ENCODE peak calls at places on chromosomes 11 and 22, in nine cellular contexts. F, Z, A, S, D, T, P, G and Y are unnamed samples. For H3K4me1, H3K9me3 and H3K36me3, the result is how much of the 10 kb centered on the place peaks cover.

GRCh38 chr11:119056397-119056999 is 507 bp downstream of the HYOU1 start:
- DNase-seq in F (peak), Z (peak), A (peak), S (peak), D (peak), T (peak), P (peak), G (peak), Y (peak)

GRCh38 chr22:22565991-22566390 is 6.9 kb upstream of the PRAME start:
- DNase-seq in F (no peak), Z (no peak), A (no peak), S (no peak), D (no peak), T (no peak), P (no peak), G (no peak), Y (no peak)

GRCh38 chr11:4551346-4551979 is 6.5 kb downstream of the OR52M1 start:
- DNase-seq in F (no peak), Z (no peak), A (no peak), S (no peak), D (peak), T (no peak), P (no peak), G (no peak), Y (no peak)

GRCh38 chr11:102842930-102843329 is 479 bp downstream of the MMP3 start:
- DNase-seq in F (no peak), Z (no peak), A (no peak), S (no peak), D (no peak), T (no peak), P (no peak), G (no peak), Y (no peak)

GRCh38 chr11:124839051-124839971 is 25.9 kb upstream of the ROBO3 start:
- DNase-seq in F (no peak), Z (no peak), A (no peak), S (no peak), D (peak), T (no peak), P (no peak), G (no peak), Y (no peak)

GRCh38 chr11:30128269-30128932 is 102.4 kb upstream of the FSHB start:
- DNase-seq in F (no peak), Z (no peak), A (peak), S (no peak), D (no peak), T (peak), P (no peak), G (no peak), Y (peak)

GRCh38 chr22:26606611-26607010 is 11.2 kb downstream of the CRYBB1 start:
- DNase-seq in F (no peak), Z (no peak), A (no peak), S (no peak), D (no peak), T (no peak), P (no peak), G (no peak), Y (peak)

GRCh38 chr11:65778901-65779668 is 1.7 kb downstream of the AP5B1 start:
- DNase-seq in F (peak), Z (peak), A (no peak), S (no peak), D (peak), T (no peak), P (no peak), G (no peak), Y (no peak)

GRCh38 chr11:128246364-128247234 is 340.8 kb downstream of the ETS1 start:
- DNase-seq in F (no peak), Z (no peak), A (no peak), S (no peak), D (no peak), T (no peak), P (no peak), G (no peak), Y (peak)

GRCh38 chr22:41573677-41574264 is 13.0 kb downstream of the CSDC2 start:
- DNase-seq in F (no peak), Z (no peak), A (no peak), S (no peak), D (no peak), T (no peak), P (no peak), G (no peak), Y (no peak)

GRCh38 chr22:33919591-33920501 is at the start of gene LARGE1:
- DNase-seq in F (peak), Z (peak), A (peak), S (no peak), D (peak), T (peak), P (peak), G (peak), Y (peak)

GRCh38 chr11:7307836-7308235 is 56.1 kb downstream of the SYT9 start:
- DNase-seq in F (no peak), Z (no peak), A (no peak), S (no peak), D (no peak), T (no peak), P (no peak), G (no peak), Y (no peak)

GRCh38 chr11:8812438-8812837 is 98.6 kb upstream of the AKIP1 start:
- DNase-seq in F (peak), Z (peak), A (no peak), S (no peak), D (peak), T (no peak), P (no peak), G (peak), Y (no peak)
- H3K4me1 ChIP-seq in F (under half), Z (under half), A (under half), S (under half), D (under half), T (under half), P (under half), G (half or more), Y (under half)

GRCh38 chr11:63517156-63517555 is 11.3 kb downstream of the LGALS12 start:
- DNase-seq in F (no peak), Z (no peak), A (no peak), S (no peak), D (no peak), T (no peak), P (no peak), G (no peak), Y (no peak)

GRCh38 chr11:63520606-63521170 is 14.8 kb downstream of the LGALS12 start:
- DNase-seq in F (no peak), Z (no peak), A (no peak), S (no peak), D (no peak), T (no peak), P (no peak), G (no peak), Y (no peak)

GRCh38 chr11:63523151-63523550 is 13.5 kb upstream of the PLAAT4 start:
- DNase-seq in F (no peak), Z (no peak), A (no peak), S (no peak), D (no peak), T (no peak), P (no peak), G (no peak), Y (no peak)

GRCh38 chr11:63518548-63518947 is 12.7 kb downstream of the LGALS12 start:
- DNase-seq in F (no peak), Z (no peak), A (no peak), S (no peak), D (no peak), T (no peak), P (no peak), G (no peak), Y (peak)

DNA sequence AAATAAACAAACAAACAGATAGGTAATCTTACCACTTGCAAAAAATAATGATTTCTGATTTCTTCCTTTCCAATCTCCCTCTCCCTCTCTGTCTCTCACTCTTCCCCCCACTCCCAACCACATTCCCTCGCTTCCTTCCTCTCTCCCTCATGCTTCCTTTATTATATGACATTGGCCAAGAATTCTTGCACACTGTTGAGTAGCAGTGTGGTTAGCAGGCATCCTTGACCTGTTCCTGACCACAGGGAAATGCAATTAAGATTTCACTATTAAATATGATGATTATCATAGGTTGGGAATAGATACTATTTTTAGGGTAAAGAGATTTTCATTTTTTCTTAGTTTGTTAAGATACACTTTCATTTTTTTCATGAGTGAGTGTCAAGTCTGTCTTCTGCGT is 14.7 kb upstream of the PLAAT4 start:
- DNase-seq in F (no peak), Z (no peak), A (no peak), S (no peak), D (no peak), T (no peak), P (no peak), G (no peak), Y (no peak)
- H3K9me3 ChIP-seq in F (under half), Z (under half), A (under half), S (under half), D (under half), T (under half), P (under half), G (under half), Y (under half)

DNA sequence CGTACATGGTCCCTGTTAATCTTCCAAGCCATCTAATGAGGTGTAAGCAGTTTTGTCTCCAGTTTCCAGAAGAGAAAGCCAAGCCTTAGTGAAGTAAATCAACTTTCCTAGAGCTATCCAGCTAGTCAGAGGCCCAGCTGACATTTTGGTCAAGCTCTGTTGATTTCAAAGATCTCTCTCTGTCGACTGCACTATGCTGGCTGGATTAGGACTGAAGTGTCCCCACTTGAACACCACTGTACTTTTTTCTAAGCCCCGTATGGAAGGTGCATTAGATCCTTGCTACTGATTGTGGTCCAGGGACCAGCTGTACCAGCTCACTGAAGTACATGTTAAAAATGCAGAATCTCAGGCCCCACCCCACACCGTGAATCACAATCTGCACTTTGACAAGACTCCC is 176.5 kb upstream of the NAV2 start:
- DNase-seq in F (no peak), Z (no peak), A (no peak), S (no peak), D (no peak), T (no peak), P (no peak), G (no peak), Y (no peak)
- H3K36me3 ChIP-seq in F (under half), Z (under half), A (under half), S (under half), D (under half), T (under half), P (under half), G (under half), Y (under half)

DNA sequence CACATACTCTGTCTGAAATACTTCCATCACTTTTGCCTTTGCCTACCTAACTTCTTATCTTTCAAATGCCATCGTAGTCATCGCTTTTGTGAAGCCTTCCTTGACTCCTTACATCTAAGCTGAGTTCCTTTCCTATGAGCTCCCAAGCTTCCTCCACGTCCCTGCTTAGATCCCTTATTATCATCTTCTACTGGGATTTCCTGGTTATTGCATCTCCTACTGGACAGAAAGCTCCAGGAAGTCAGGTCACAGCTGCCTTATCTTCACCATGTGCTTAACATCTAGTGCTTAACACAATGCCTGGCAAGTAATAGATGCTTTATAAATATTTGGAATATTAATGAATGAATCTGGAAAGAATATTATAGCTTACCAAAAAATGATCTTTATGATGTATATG is 5.9 kb downstream of the YPEL4 start:
- DNase-seq in F (no peak), Z (no peak), A (no peak), S (no peak), D (no peak), T (no peak), P (no peak), G (no peak), Y (peak)
- H3K4me1 ChIP-seq in F (under half), Z (under half), A (under half), S (under half), D (under half), T (half or more), P (under half), G (half or more), Y (half or more)